ENCODE peak calls at places on chromosomes 4 and X, in eight cellular contexts. A is ovary; T is ascending aorta; I is GM04503; V is lower lobe of right lung; S is stimulated activated CD8-positive, alpha-beta memory T cell treated with anti-CD3 and anti-CD28 coated beads, Interleukin-15, amount 100 ng/mL, for 24 hours; H is GM12865; M is stimulated activated CD4-positive, alpha-beta T cell treated with anti-CD3 and anti-CD28 coated beads, TNF-alpha, amount 100 ng/mL, for 4 hours. B is an unnamed sample.

GRCh38 chr4:172927096-172927495 is 241.5 kb upstream of the GALNT7 start:
- DNase-seq in S (no peak), V (no peak), I (no peak), H (no peak), M (no peak), T (no peak), A (no peak), B (no peak)

GRCh38 chr4:6228158-6229067 is 28.1 kb upstream of the JAKMIP1 start:
- DNase-seq in H (no peak), S (no peak), A (no peak), M (no peak), V (no peak), I (no peak), T (peak), B (no peak)

GRCh38 chr4:121252224-121252806 is 88.2 kb upstream of the TNIP3 start:
- DNase-seq in A (peak), M (no peak), V (peak), H (peak), S (no peak), T (peak), I (peak), B (peak)

GRCh38 chr4:39825741-39826231 is 127.8 kb downstream of the UBE2K start:
- DNase-seq in A (no peak), S (no peak), H (no peak), V (no peak), I (no peak), M (no peak), T (no peak), B (no peak)

GRCh38 chr4:141047228-141047884 is 85.9 kb downstream of the RNF150 start:
- DNase-seq in M (no peak), I (no peak), H (no peak), S (no peak), A (no peak), V (no peak), T (no peak), B (peak)

GRCh38 chr4:152731997-152732396 is 47.5 kb downstream of the TIGD4 start:
- DNase-seq in M (no peak), I (no peak), T (no peak), H (no peak), V (no peak), A (no peak), S (no peak), B (no peak)

GRCh38 chr4:99323761-99324160 is 2.6 kb upstream of the ADH1B start:
- DNase-seq in A (no peak), V (no peak), S (no peak), M (no peak), T (peak), I (no peak), H (no peak), B (peak)

GRCh38 chrX:130024127-130024526 is 41.7 kb downstream of the BCORL1 start:
- DNase-seq in I (no peak), T (peak), H (peak), A (peak), S (peak), V (peak), M (peak), B (no peak)

GRCh38 chr4:39889226-39889625 is 88.5 kb downstream of the PDS5A start:
- DNase-seq in I (no peak), T (no peak), H (no peak), M (no peak), S (no peak), V (no peak), A (no peak), B (no peak)